ENCODE peak calls at places on chromosomes 16 and 17, in four cellular contexts. One of them, this sample, is unnamed.

GRCh38 chr17:62206550-62206949 is 141.5 kb upstream of the MED13 start:
- DNase-seq in cardiac muscle cell: no peak
- DNase-seq in A549: no peak
- DNase-seq in CD4-positive, alpha-beta memory T cell: no peak
- DNase-seq in this sample: no peak

GRCh38 chr17:36697907-36698526 is 96.6 kb downstream of the MRM1 start:
- DNase-seq in cardiac muscle cell: peak
- DNase-seq in CD4-positive, alpha-beta memory T cell: no peak
- DNase-seq in A549: no peak
- DNase-seq in this sample: no peak

GRCh38 chr16:4729876-4730275 is 4.2 kb downstream of the ANKS3 start:
- DNase-seq in cardiac muscle cell: no peak
- DNase-seq in CD4-positive, alpha-beta memory T cell: no peak
- DNase-seq in A549: no peak
- DNase-seq in this sample: no peak

GRCh38 chr17:40130352-40131042 is 8.7 kb downstream of the MSL1 start:
- DNase-seq in cardiac muscle cell: no peak
- DNase-seq in CD4-positive, alpha-beta memory T cell: no peak
- DNase-seq in A549: no peak
- DNase-seq in this sample: no peak

GRCh38 chr17:74444406-74444805 is 12.5 kb downstream of the GPRC5C start:
- DNase-seq in cardiac muscle cell: no peak
- DNase-seq in CD4-positive, alpha-beta memory T cell: no peak
- DNase-seq in A549: no peak
- DNase-seq in this sample: no peak

GRCh38 chr16:13186813-13187212 is 285.4 kb downstream of the SHISA9 start:
- DNase-seq in CD4-positive, alpha-beta memory T cell: no peak
- DNase-seq in A549: peak
- DNase-seq in cardiac muscle cell: no peak
- DNase-seq in this sample: no peak

GRCh38 chr17:66107731-66108130 is 84.2 kb downstream of the CEP112 start:
- DNase-seq in CD4-positive, alpha-beta memory T cell: no peak
- DNase-seq in A549: no peak
- DNase-seq in cardiac muscle cell: no peak
- DNase-seq in this sample: no peak

GRCh38 chr17:74870512-74870911 is 2.3 kb downstream of the FDXR start:
- DNase-seq in CD4-positive, alpha-beta memory T cell: no peak
- DNase-seq in cardiac muscle cell: no peak
- DNase-seq in A549: no peak
- DNase-seq in this sample: no peak

DNA sequence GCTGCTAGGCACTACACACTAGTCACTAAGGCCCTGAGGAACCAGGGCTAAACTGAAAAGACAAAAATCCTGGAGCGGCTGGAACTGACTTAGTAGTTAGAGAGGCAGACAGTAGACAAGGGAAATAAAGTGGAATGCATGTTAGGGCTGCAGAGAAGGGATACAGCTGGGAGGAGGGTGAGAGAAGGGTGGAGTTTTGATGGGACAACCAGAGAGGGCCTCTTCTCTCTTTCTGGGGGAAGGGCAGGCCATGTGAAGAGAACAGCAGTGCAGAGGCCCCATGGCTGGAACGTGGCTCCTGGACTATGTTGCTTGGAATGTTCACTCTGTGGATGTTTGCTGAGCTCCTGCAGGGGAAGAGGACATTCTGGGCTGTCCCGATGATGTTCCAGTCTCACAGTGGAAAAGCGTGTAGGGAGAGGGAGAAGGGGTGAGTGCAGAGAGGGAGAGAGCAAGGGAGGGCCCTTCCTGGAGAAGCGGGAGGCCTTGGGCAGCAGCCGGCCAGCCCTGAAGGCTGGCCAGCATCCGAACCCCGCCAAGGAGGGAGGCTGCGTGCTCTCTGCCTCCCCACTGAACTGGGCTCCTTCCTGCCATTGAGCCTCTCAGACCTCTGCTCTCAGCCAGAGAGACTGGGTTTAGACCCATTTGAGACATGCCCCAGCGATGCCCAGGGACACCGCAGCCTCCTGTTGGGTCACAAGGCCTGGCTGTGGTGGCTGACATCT is 33.1 kb upstream of the GSE1 start:
- DNase-seq in CD4-positive, alpha-beta memory T cell: no peak
- DNase-seq in A549: no peak
- DNase-seq in cardiac muscle cell: no peak
- DNase-seq in this sample: no peak
- H3K4me3 ChIP-seq in CD4-positive, alpha-beta memory T cell: no peak
- H3K4me3 ChIP-seq in A549: no peak
- H3K4me3 ChIP-seq in cardiac muscle cell: no peak
- H3K4me3 ChIP-seq in this sample: no peak

GRCh38 chr17:28940675-28941074 is 10.6 kb downstream of the PHF12 start:
- DNase-seq in A549: no peak
- DNase-seq in cardiac muscle cell: no peak
- DNase-seq in CD4-positive, alpha-beta memory T cell: no peak
- DNase-seq in this sample: peak
- H3K4me3 ChIP-seq in A549: no peak
- H3K4me3 ChIP-seq in cardiac muscle cell: no peak
- H3K4me3 ChIP-seq in CD4-positive, alpha-beta memory T cell: no peak
- H3K4me3 ChIP-seq in this sample: no peak

GRCh38 chr16:85136213-85136704 is 24.0 kb upstream of the CIBAR2 start:
- DNase-seq in CD4-positive, alpha-beta memory T cell: no peak
- DNase-seq in A549: no peak
- DNase-seq in cardiac muscle cell: no peak
- DNase-seq in this sample: peak
- H3K4me3 ChIP-seq in CD4-positive, alpha-beta memory T cell: no peak
- H3K4me3 ChIP-seq in A549: no peak
- H3K4me3 ChIP-seq in cardiac muscle cell: no peak
- H3K4me3 ChIP-seq in this sample: no peak

DNA sequence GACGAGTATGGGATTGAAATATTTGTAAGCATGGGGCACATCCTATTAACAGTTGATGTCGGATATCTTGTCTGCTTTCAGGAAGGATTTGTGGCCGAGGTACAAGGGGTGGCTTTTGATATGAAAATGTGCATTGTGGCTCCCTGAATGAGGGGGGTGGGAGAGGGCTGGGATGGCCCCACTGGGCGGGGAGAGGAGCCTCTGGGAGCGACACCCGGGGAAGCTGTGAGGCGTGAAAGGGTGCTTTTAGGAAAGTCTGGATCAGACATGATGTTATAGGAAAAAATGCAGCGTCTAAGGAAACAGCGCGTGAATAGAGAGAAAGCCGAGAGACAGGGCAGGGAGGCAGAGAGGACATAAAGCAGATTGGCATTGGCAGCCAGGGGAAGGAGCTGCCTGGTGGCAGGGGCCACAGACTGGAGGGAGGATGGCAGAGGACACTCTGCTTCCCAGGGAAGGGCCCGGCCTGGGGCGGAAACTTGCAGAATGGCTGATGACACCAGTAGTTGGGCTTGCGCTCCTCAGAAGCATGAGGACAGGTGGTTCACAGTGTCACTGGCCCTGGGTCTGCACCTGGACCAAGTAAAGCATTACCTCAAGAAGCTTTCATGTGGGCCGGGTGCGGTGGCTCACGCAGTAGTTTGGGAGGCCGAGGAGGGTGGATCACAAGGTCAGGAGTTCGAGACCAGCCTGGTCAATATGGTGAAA is 95.7 kb downstream of the NTN1 start:
- DNase-seq in CD4-positive, alpha-beta memory T cell: no peak
- DNase-seq in A549: no peak
- DNase-seq in cardiac muscle cell: no peak
- DNase-seq in this sample: no peak
- H3K4me3 ChIP-seq in CD4-positive, alpha-beta memory T cell: no peak
- H3K4me3 ChIP-seq in A549: no peak
- H3K4me3 ChIP-seq in cardiac muscle cell: no peak
- H3K4me3 ChIP-seq in this sample: no peak

GRCh38 chr17:15649861-15650391 is 30.4 kb upstream of the FBXW10B start:
- DNase-seq in cardiac muscle cell: no peak
- DNase-seq in CD4-positive, alpha-beta memory T cell: no peak
- DNase-seq in A549: peak
- DNase-seq in this sample: peak
- H3K4me3 ChIP-seq in cardiac muscle cell: no peak
- H3K4me3 ChIP-seq in CD4-positive, alpha-beta memory T cell: no peak
- H3K4me3 ChIP-seq in A549: peak
- H3K4me3 ChIP-seq in this sample: no peak

GRCh38 chr16:88792078-88792550 is 7.1 kb upstream of the PIEZO1 start:
- DNase-seq in CD4-positive, alpha-beta memory T cell: no peak
- DNase-seq in A549: no peak
- DNase-seq in cardiac muscle cell: no peak
- DNase-seq in this sample: no peak
- H3K4me3 ChIP-seq in CD4-positive, alpha-beta memory T cell: no peak
- H3K4me3 ChIP-seq in A549: no peak
- H3K4me3 ChIP-seq in cardiac muscle cell: no peak
- H3K4me3 ChIP-seq in this sample: no peak

GRCh38 chr17:9331512-9332163 is 244.0 kb downstream of the STX8 start:
- DNase-seq in cardiac muscle cell: no peak
- DNase-seq in CD4-positive, alpha-beta memory T cell: no peak
- DNase-seq in A549: no peak
- DNase-seq in this sample: no peak
- H3K4me3 ChIP-seq in cardiac muscle cell: no peak
- H3K4me3 ChIP-seq in CD4-positive, alpha-beta memory T cell: no peak
- H3K4me3 ChIP-seq in A549: no peak
- H3K4me3 ChIP-seq in this sample: no peak

GRCh38 chr17:7923290-7923628 is 6.4 kb downstream of the KCNAB3 start:
- DNase-seq in cardiac muscle cell: no peak
- DNase-seq in A549: no peak
- DNase-seq in CD4-positive, alpha-beta memory T cell: no peak
- DNase-seq in this sample: no peak
- H3K4me3 ChIP-seq in cardiac muscle cell: peak
- H3K4me3 ChIP-seq in A549: no peak
- H3K4me3 ChIP-seq in CD4-positive, alpha-beta memory T cell: peak
- H3K4me3 ChIP-seq in this sample: no peak

This sample was measured in Karpas-422.